ENCODE peak calls at places on chromosomes 7 and 10, in five cellular contexts. J is lower lobe of right lung, R is WERI-Rb-1, D is heart left ventricle, M is Panc1. U is an unnamed sample.
A peak's percentile ranks its signal among the peaks of the same experiment; 100 is the strongest.

GRCh38 chr7:117808273-117808868 is 64.9 kb downstream of the CTTNBP2 start:
- DNase-seq in D (peak; percentile 30), J (no peak), R (no peak), M (no peak), U (no peak)

GRCh38 chr7:8591289-8591688 is 157.9 kb downstream of the NXPH1 start:
- DNase-seq in R (no peak), M (no peak), J (no peak), D (no peak), U (no peak)

GRCh38 chr10:60810437-60811182 is 32.3 kb downstream of the CDK1 start:
- DNase-seq in M (no peak), D (no peak), R (no peak), J (no peak), U (no peak)

GRCh38 chr10:80917636-80918035 is 379.9 kb downstream of the SH2D4B start:
- DNase-seq in J (no peak), M (no peak), D (no peak), R (no peak), U (no peak)

GRCh38 chr10:16887565-16887964 is 70.3 kb upstream of the RSU1 start:
- DNase-seq in J (no peak), R (no peak), M (no peak), D (no peak), U (no peak)

GRCh38 chr10:21827308-21827707 is 176.2 kb downstream of the DNAJC1 start:
- DNase-seq in J (no peak), R (no peak), M (no peak), D (no peak), U (no peak)

GRCh38 chr7:184768-185264 is 7.6 kb upstream of the FAM20C start:
- DNase-seq in J (no peak), D (no peak), R (no peak), M (no peak), U (peak; percentile 62)

GRCh38 chr7:135620447-135620846 is 41.9 kb upstream of the STMP1 start:
- DNase-seq in J (no peak), R (no peak), M (no peak), D (no peak), U (no peak)

GRCh38 chr10:19498348-19499290 is 317.6 kb upstream of the PLXDC2 start:
- DNase-seq in J (no peak), M (no peak), R (no peak), D (no peak), U (no peak)

GRCh38 chr10:60461688-60462087 is 72.0 kb upstream of the ANK3 start:
- DNase-seq in R (no peak), D (no peak), M (no peak), J (no peak), U (no peak)

GRCh38 chr10:108051218-108051617 is 886.7 kb upstream of the SORCS1 start:
- DNase-seq in M (no peak), J (no peak), D (no peak), R (no peak), U (no peak)

GRCh38 chr10:99532687-99533495 is at the start of gene NKX2-3:
- DNase-seq in M (no peak), D (no peak), R (peak; percentile 96), J (peak; percentile 68), U (peak; percentile 93)

GRCh38 chr7:4241791-4242190 is 440.3 kb upstream of the FOXK1 start:
- DNase-seq in M (no peak), D (no peak), R (no peak), J (no peak), U (peak; percentile 91)

GRCh38 chr7:123463890-123464289 is 70.5 kb downstream of the IQUB start:
- DNase-seq in M (no peak), J (no peak), D (no peak), R (no peak), U (no peak)

GRCh38 chr7:157506268-157506667 is 169.5 kb downstream of the DNAJB6 start:
- DNase-seq in R (no peak), D (no peak), J (no peak), M (no peak), U (no peak)

GRCh38 chr10:126867567-126868365 is 37.5 kb upstream of the DOCK1 start:
- DNase-seq in J (no peak), M (no peak), R (no peak), D (no peak), U (no peak)

GRCh38 chr7:45120-46090 is 147.0 kb upstream of the FAM20C start:
- DNase-seq in J (peak; percentile 16), D (peak; percentile 6), M (no peak), R (no peak), U (no peak)

GRCh38 chr7:132191418-132191817 is 384.9 kb downstream of the PLXNA4 start:
- DNase-seq in J (no peak), D (no peak), R (no peak), M (no peak), U (no peak)

GRCh38 chr10:100245484-100246220 is 16.3 kb upstream of the CHUK start:
- DNase-seq in M (no peak), J (no peak), R (no peak), D (no peak), U (no peak)

GRCh38 chr10:86263209-86263608 is 103.4 kb downstream of the GRID1 start:
- DNase-seq in D (no peak), J (no peak), M (no peak), R (no peak), U (peak; percentile 65)

GRCh38 chr7:112634107-112634506 is 153.3 kb downstream of the LSMEM1 start:
- DNase-seq in R (no peak), J (no peak), D (no peak), M (no peak), U (no peak)

GRCh38 chr10:6530211-6530840 is 49.8 kb downstream of the PRKCQ start:
- DNase-seq in M (no peak), R (no peak), D (no peak), J (no peak), U (no peak)

GRCh38 chr10:36263871-36264270 is 621.8 kb upstream of the FZD8 start:
- DNase-seq in J (no peak), M (no peak), R (no peak), D (no peak), U (no peak)

GRCh38 chr10:112261281-112261822 is 21.8 kb upstream of the TECTB start:
- DNase-seq in R (no peak), D (no peak), J (no peak), M (no peak), U (no peak)

GRCh38 chr7:80829527-80829926 is 89.3 kb downstream of the SEMA3C start:
- DNase-seq in J (no peak), R (no peak), M (no peak), D (no peak), U (no peak)

GRCh38 chr7:75599244-75599771 is 107.2 kb downstream of the SPDYE5 start:
- DNase-seq in D (no peak), M (no peak), R (no peak), J (no peak), U (peak; percentile 94)

GRCh38 chr7:123209786-123210185 is 10.0 kb upstream of the SLC13A1 start:
- DNase-seq in D (no peak), J (no peak), M (no peak), R (no peak), U (no peak)

GRCh38 chr10:33066558-33067236 is 108.7 kb upstream of the ITGB1 start:
- DNase-seq in D (no peak), R (no peak), J (no peak), M (no peak), U (no peak)

DNA sequence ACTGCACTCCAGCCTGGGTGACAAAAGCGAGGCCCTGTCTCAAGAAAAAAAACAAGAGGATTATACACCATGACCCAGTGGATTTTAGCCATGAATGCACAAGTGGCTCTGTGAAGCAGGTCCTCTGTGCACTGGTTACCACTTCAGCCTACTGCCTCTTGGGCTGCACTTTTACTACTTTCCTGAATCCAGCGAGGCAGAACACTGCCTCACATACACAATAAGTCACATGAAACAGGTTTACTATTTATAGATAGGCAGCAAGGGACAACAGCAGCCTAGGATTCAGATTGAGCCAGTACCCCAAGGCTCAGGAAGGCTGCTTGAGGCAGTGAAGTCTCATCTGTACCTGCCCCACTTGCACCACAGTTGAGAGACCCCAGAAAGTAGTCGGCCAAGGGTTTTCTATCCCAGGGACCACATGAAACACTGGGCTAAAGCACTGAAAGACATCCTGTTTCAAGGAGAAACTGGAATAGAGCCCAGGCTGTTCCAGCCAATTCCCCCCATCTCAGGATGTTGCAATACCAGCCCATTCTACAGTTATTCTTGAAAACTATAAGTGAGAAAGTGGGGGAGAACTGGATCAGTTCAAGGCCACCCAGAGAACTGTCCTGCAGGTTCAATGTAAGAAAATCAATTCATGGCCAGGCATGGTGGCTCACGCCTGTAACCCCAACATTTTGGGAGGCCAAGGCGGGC is 10.3 kb upstream of the OGDH start:
- DNase-seq in D (no peak), R (no peak), M (no peak), J (no peak), U (no peak)
- H3K4me3 ChIP-seq in D (no peak overlapping the region), R (no peak overlapping the region), M (no peak overlapping the region), J (no peak overlapping the region), U (no peak overlapping the region)

GRCh38 chr7:70884446-70884764 is 247.5 kb upstream of the GALNT17 start:
- DNase-seq in R (no peak), M (no peak), J (no peak), D (no peak), U (peak; percentile 62)
- H3K27me3 ChIP-seq in R (peaks cover 38% of the 10 kb centered on the region), M (no peaks in the 10 kb centered on the region), J (no peaks in the 10 kb centered on the region), D (no peaks in the 10 kb centered on the region), U (no peaks in the 10 kb centered on the region)

DNA sequence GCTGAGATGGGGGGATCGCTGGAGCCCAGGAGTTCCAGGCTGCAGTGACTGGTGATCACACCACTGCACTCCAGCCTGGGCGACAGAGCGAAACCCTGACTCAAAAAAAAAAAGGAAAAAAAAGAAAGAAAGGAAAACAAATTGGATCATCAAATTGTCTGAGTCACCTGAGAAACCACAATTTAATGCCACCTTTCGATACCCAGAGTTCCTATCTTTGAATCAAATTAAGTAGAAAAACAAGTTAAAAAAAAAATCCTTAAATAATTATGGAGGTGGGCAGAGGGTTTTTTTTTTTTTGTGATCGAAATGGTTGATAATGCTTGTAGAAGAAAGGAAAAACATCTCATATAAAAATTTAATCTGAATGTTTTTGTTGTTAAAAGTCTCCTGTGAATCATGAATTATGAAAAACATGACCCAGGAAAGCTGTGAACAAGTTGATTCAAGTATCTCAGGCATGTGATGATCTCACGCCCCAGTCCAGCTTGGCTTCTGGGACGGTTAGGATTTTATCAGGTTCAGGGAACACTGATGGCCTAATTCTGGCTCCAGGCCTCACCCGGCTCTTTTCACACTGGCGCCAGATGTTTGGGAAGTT is 25.3 kb upstream of the CUX1 start:
- DNase-seq in J (no peak), M (no peak), R (no peak), D (peak; percentile 62), U (no peak)
- H3K36me3 ChIP-seq in J (no peaks in the 10 kb centered on the region), M (no peaks in the 10 kb centered on the region), R (no peaks in the 10 kb centered on the region), D (no peaks in the 10 kb centered on the region), U (no peaks in the 10 kb centered on the region)

GRCh38 chr10:26555719-26556368 is 117.7 kb downstream of the APBB1IP start:
- DNase-seq in J (peak; percentile 64), M (no peak), R (no peak), D (peak; percentile 35), U (no peak)

GRCh38 chr10:26554246-26554645 is 116.1 kb downstream of the APBB1IP start:
- DNase-seq in D (no peak), J (no peak), M (no peak), R (no peak), U (no peak)

GRCh38 chr10:26550774-26551526 is 112.8 kb downstream of the APBB1IP start:
- DNase-seq in R (no peak), J (no peak), M (no peak), D (no peak), U (peak; percentile 54)
- H3K4me3 ChIP-seq in R (no peak overlapping the region), J (no peak overlapping the region), M (no peak overlapping the region), D (no peak overlapping the region), U (no peak overlapping the region)